ENCODE peak calls at places on chromosomes 2 and 18, in ten cellular contexts. One of them, this sample, is unnamed.

GRCh38 chr2:18731661-18732060 is 142.3 kb upstream of the NT5C1B start:
- DNase-seq in A172: no peak
- DNase-seq in activated CD8-positive, alpha-beta memory T cell treated with anti-CD3 and anti-CD28 coated beads, Interleukin-2, amount 50 U/mL, for 48 hours: no peak
- DNase-seq in cardiac muscle cell: no peak
- DNase-seq in mammary epithelial cell: no peak
- DNase-seq in left kidney: no peak
- DNase-seq in psoas muscle: no peak
- DNase-seq in anterior cingulate cortex: no peak
- DNase-seq in stimulated activated CD8-positive, alpha-beta memory T cell treated with anti-CD3 and anti-CD28 coated beads, Interleukin-2, amount 100 ng/mL, for 1 hour: no peak
- DNase-seq in WTC11: no peak
- DNase-seq in this sample: no peak

GRCh38 chr2:136131484-136131960 is 13.6 kb upstream of the CXCR4 start:
- DNase-seq in A172: no peak
- DNase-seq in activated CD8-positive, alpha-beta memory T cell treated with anti-CD3 and anti-CD28 coated beads, Interleukin-2, amount 50 U/mL, for 48 hours: no peak
- DNase-seq in cardiac muscle cell: no peak
- DNase-seq in mammary epithelial cell: no peak
- DNase-seq in left kidney: no peak
- DNase-seq in psoas muscle: no peak
- DNase-seq in anterior cingulate cortex: no peak
- DNase-seq in stimulated activated CD8-positive, alpha-beta memory T cell treated with anti-CD3 and anti-CD28 coated beads, Interleukin-2, amount 100 ng/mL, for 1 hour: no peak
- DNase-seq in WTC11: no peak
- DNase-seq in this sample: no peak

GRCh38 chr18:46096651-46097300 is 1.3 kb downstream of the ATP5F1A start:
- DNase-seq in A172: no peak
- DNase-seq in activated CD8-positive, alpha-beta memory T cell treated with anti-CD3 and anti-CD28 coated beads, Interleukin-2, amount 50 U/mL, for 48 hours: no peak
- DNase-seq in cardiac muscle cell: no peak
- DNase-seq in mammary epithelial cell: no peak
- DNase-seq in left kidney: peak; percentile 41
- DNase-seq in psoas muscle: no peak
- DNase-seq in anterior cingulate cortex: no peak
- DNase-seq in stimulated activated CD8-positive, alpha-beta memory T cell treated with anti-CD3 and anti-CD28 coated beads, Interleukin-2, amount 100 ng/mL, for 1 hour: no peak
- DNase-seq in WTC11: no peak
- DNase-seq in this sample: no peak

GRCh38 chr2:54260241-54260495 is 4.1 kb upstream of the TSPYL6 start:
- DNase-seq in A172: no peak
- DNase-seq in activated CD8-positive, alpha-beta memory T cell treated with anti-CD3 and anti-CD28 coated beads, Interleukin-2, amount 50 U/mL, for 48 hours: no peak
- DNase-seq in cardiac muscle cell: no peak
- DNase-seq in mammary epithelial cell: no peak
- DNase-seq in left kidney: no peak
- DNase-seq in psoas muscle: no peak
- DNase-seq in anterior cingulate cortex: no peak
- DNase-seq in stimulated activated CD8-positive, alpha-beta memory T cell treated with anti-CD3 and anti-CD28 coated beads, Interleukin-2, amount 100 ng/mL, for 1 hour: no peak
- DNase-seq in WTC11: no peak
- DNase-seq in this sample: no peak

GRCh38 chr2:64606495-64607363 is 47.0 kb downstream of the SERTAD2 start:
- DNase-seq in A172: peak; percentile 19
- DNase-seq in activated CD8-positive, alpha-beta memory T cell treated with anti-CD3 and anti-CD28 coated beads, Interleukin-2, amount 50 U/mL, for 48 hours: peak; percentile 88
- DNase-seq in cardiac muscle cell: peak; percentile 45
- DNase-seq in mammary epithelial cell: peak; percentile 57
- DNase-seq in left kidney: peak; percentile 81
- DNase-seq in psoas muscle: peak; percentile 88
- DNase-seq in anterior cingulate cortex: peak; percentile 31
- DNase-seq in stimulated activated CD8-positive, alpha-beta memory T cell treated with anti-CD3 and anti-CD28 coated beads, Interleukin-2, amount 100 ng/mL, for 1 hour: peak; percentile 57
- DNase-seq in WTC11: peak; percentile 69
- DNase-seq in this sample: no peak

GRCh38 chr2:231483398-231484329 is 19.4 kb upstream of the NCL start:
- DNase-seq in A172: no peak
- DNase-seq in activated CD8-positive, alpha-beta memory T cell treated with anti-CD3 and anti-CD28 coated beads, Interleukin-2, amount 50 U/mL, for 48 hours: peak; percentile 72
- DNase-seq in cardiac muscle cell: no peak
- DNase-seq in mammary epithelial cell: no peak
- DNase-seq in left kidney: peak; percentile 61
- DNase-seq in psoas muscle: peak; percentile 40
- DNase-seq in anterior cingulate cortex: no peak
- DNase-seq in stimulated activated CD8-positive, alpha-beta memory T cell treated with anti-CD3 and anti-CD28 coated beads, Interleukin-2, amount 100 ng/mL, for 1 hour: no peak
- DNase-seq in WTC11: peak; percentile 35
- DNase-seq in this sample: no peak

GRCh38 chr2:17821535-17822451 is 5.5 kb downstream of the MSGN1 start:
- DNase-seq in A172: no peak
- DNase-seq in activated CD8-positive, alpha-beta memory T cell treated with anti-CD3 and anti-CD28 coated beads, Interleukin-2, amount 50 U/mL, for 48 hours: no peak
- DNase-seq in cardiac muscle cell: peak; percentile 44
- DNase-seq in mammary epithelial cell: no peak
- DNase-seq in left kidney: peak; percentile 85
- DNase-seq in psoas muscle: no peak
- DNase-seq in anterior cingulate cortex: no peak
- DNase-seq in stimulated activated CD8-positive, alpha-beta memory T cell treated with anti-CD3 and anti-CD28 coated beads, Interleukin-2, amount 100 ng/mL, for 1 hour: no peak
- DNase-seq in WTC11: no peak
- DNase-seq in this sample: no peak

GRCh38 chr2:9264301-9264700 is 57.7 kb downstream of the ASAP2 start:
- DNase-seq in A172: no peak
- DNase-seq in activated CD8-positive, alpha-beta memory T cell treated with anti-CD3 and anti-CD28 coated beads, Interleukin-2, amount 50 U/mL, for 48 hours: no peak
- DNase-seq in cardiac muscle cell: no peak
- DNase-seq in mammary epithelial cell: no peak
- DNase-seq in left kidney: no peak
- DNase-seq in psoas muscle: no peak
- DNase-seq in anterior cingulate cortex: no peak
- DNase-seq in stimulated activated CD8-positive, alpha-beta memory T cell treated with anti-CD3 and anti-CD28 coated beads, Interleukin-2, amount 100 ng/mL, for 1 hour: no peak
- DNase-seq in WTC11: no peak
- DNase-seq in this sample: no peak

GRCh38 chr2:182366625-182367024 is 60.2 kb downstream of the PDE1A start:
- DNase-seq in A172: no peak
- DNase-seq in activated CD8-positive, alpha-beta memory T cell treated with anti-CD3 and anti-CD28 coated beads, Interleukin-2, amount 50 U/mL, for 48 hours: no peak
- DNase-seq in cardiac muscle cell: no peak
- DNase-seq in mammary epithelial cell: peak; percentile 3
- DNase-seq in left kidney: no peak
- DNase-seq in psoas muscle: peak; percentile 23
- DNase-seq in anterior cingulate cortex: no peak
- DNase-seq in stimulated activated CD8-positive, alpha-beta memory T cell treated with anti-CD3 and anti-CD28 coated beads, Interleukin-2, amount 100 ng/mL, for 1 hour: no peak
- DNase-seq in WTC11: no peak
- DNase-seq in this sample: peak; percentile 44

GRCh38 chr18:41763361-41763760 is 191.7 kb upstream of the PIK3C3 start:
- DNase-seq in A172: no peak
- DNase-seq in activated CD8-positive, alpha-beta memory T cell treated with anti-CD3 and anti-CD28 coated beads, Interleukin-2, amount 50 U/mL, for 48 hours: no peak
- DNase-seq in cardiac muscle cell: no peak
- DNase-seq in mammary epithelial cell: no peak
- DNase-seq in left kidney: no peak
- DNase-seq in psoas muscle: no peak
- DNase-seq in anterior cingulate cortex: no peak
- DNase-seq in stimulated activated CD8-positive, alpha-beta memory T cell treated with anti-CD3 and anti-CD28 coated beads, Interleukin-2, amount 100 ng/mL, for 1 hour: no peak
- DNase-seq in WTC11: no peak
- DNase-seq in this sample: no peak

GRCh38 chr18:14747513-14748474 is at the start of gene ANKRD30B:
- DNase-seq in A172: no peak
- DNase-seq in activated CD8-positive, alpha-beta memory T cell treated with anti-CD3 and anti-CD28 coated beads, Interleukin-2, amount 50 U/mL, for 48 hours: no peak
- DNase-seq in cardiac muscle cell: no peak
- DNase-seq in mammary epithelial cell: no peak
- DNase-seq in left kidney: peak; percentile 8
- DNase-seq in psoas muscle: no peak
- DNase-seq in anterior cingulate cortex: no peak
- DNase-seq in stimulated activated CD8-positive, alpha-beta memory T cell treated with anti-CD3 and anti-CD28 coated beads, Interleukin-2, amount 100 ng/mL, for 1 hour: no peak
- DNase-seq in WTC11: no peak
- DNase-seq in this sample: no peak

GRCh38 chr2:15789381-15790062 is 150.8 kb upstream of the MYCN start:
- DNase-seq in A172: no peak
- DNase-seq in activated CD8-positive, alpha-beta memory T cell treated with anti-CD3 and anti-CD28 coated beads, Interleukin-2, amount 50 U/mL, for 48 hours: no peak
- DNase-seq in cardiac muscle cell: no peak
- DNase-seq in mammary epithelial cell: no peak
- DNase-seq in left kidney: no peak
- DNase-seq in psoas muscle: no peak
- DNase-seq in anterior cingulate cortex: no peak
- DNase-seq in stimulated activated CD8-positive, alpha-beta memory T cell treated with anti-CD3 and anti-CD28 coated beads, Interleukin-2, amount 100 ng/mL, for 1 hour: no peak
- DNase-seq in WTC11: no peak
- DNase-seq in this sample: no peak